ENCODE peak calls at places on chromosomes 3 and 15, in six cellular contexts. One of them, this sample, is unnamed.

GRCh38 chr3:13300546-13301294 is 119.4 kb downstream of the NUP210 start:
- DNase-seq in epithelial cell of prostate: no peak
- DNase-seq in stimulated activated CD4-positive, alpha-beta T cell treated with anti-CD3 and anti-CD28 coated beads, Interleukin-2, amount 100 ng/mL, for 48 hours: no peak
- DNase-seq in ACHN: no peak
- DNase-seq in nucleus accumbens: no peak
- DNase-seq in right cardiac atrium: no peak
- DNase-seq in this sample: no peak

GRCh38 chr3:72887723-72888545 is at the start of gene GXYLT2:
- DNase-seq in epithelial cell of prostate: no peak
- DNase-seq in stimulated activated CD4-positive, alpha-beta T cell treated with anti-CD3 and anti-CD28 coated beads, Interleukin-2, amount 100 ng/mL, for 48 hours: peak; percentile 11
- DNase-seq in ACHN: peak; percentile 58
- DNase-seq in nucleus accumbens: no peak
- DNase-seq in right cardiac atrium: peak; percentile 76
- DNase-seq in this sample: peak; percentile 76

GRCh38 chr3:71130516-71131384 is 452.8 kb downstream of the FOXP1 start:
- DNase-seq in epithelial cell of prostate: no peak
- DNase-seq in stimulated activated CD4-positive, alpha-beta T cell treated with anti-CD3 and anti-CD28 coated beads, Interleukin-2, amount 100 ng/mL, for 48 hours: no peak
- DNase-seq in ACHN: peak; percentile 66
- DNase-seq in nucleus accumbens: no peak
- DNase-seq in right cardiac atrium: peak; percentile 36
- DNase-seq in this sample: peak; percentile 53

GRCh38 chr3:59245879-59246501 is 196.2 kb upstream of the CFAP20DC start:
- DNase-seq in epithelial cell of prostate: no peak
- DNase-seq in stimulated activated CD4-positive, alpha-beta T cell treated with anti-CD3 and anti-CD28 coated beads, Interleukin-2, amount 100 ng/mL, for 48 hours: no peak
- DNase-seq in ACHN: no peak
- DNase-seq in nucleus accumbens: no peak
- DNase-seq in right cardiac atrium: no peak
- DNase-seq in this sample: no peak

GRCh38 chr15:65937046-65937445 is 67.8 kb downstream of the RAB11A start:
- DNase-seq in epithelial cell of prostate: no peak
- DNase-seq in stimulated activated CD4-positive, alpha-beta T cell treated with anti-CD3 and anti-CD28 coated beads, Interleukin-2, amount 100 ng/mL, for 48 hours: no peak
- DNase-seq in ACHN: no peak
- DNase-seq in nucleus accumbens: no peak
- DNase-seq in right cardiac atrium: no peak
- DNase-seq in this sample: no peak

GRCh38 chr15:57327985-57328471 is 48.3 kb upstream of the CGNL1 start:
- DNase-seq in epithelial cell of prostate: no peak
- DNase-seq in stimulated activated CD4-positive, alpha-beta T cell treated with anti-CD3 and anti-CD28 coated beads, Interleukin-2, amount 100 ng/mL, for 48 hours: no peak
- DNase-seq in ACHN: peak; percentile 91
- DNase-seq in nucleus accumbens: no peak
- DNase-seq in right cardiac atrium: peak; percentile 41
- DNase-seq in this sample: peak; percentile 63

GRCh38 chr3:130692455-130692854 is 54.2 kb downstream of the PIK3R4 start:
- DNase-seq in epithelial cell of prostate: peak; percentile 58
- DNase-seq in stimulated activated CD4-positive, alpha-beta T cell treated with anti-CD3 and anti-CD28 coated beads, Interleukin-2, amount 100 ng/mL, for 48 hours: no peak
- DNase-seq in ACHN: no peak
- DNase-seq in nucleus accumbens: no peak
- DNase-seq in right cardiac atrium: no peak
- DNase-seq in this sample: no peak

GRCh38 chr3:127084401-127084990 is 101.6 kb downstream of the PLXNA1 start:
- DNase-seq in epithelial cell of prostate: no peak
- DNase-seq in stimulated activated CD4-positive, alpha-beta T cell treated with anti-CD3 and anti-CD28 coated beads, Interleukin-2, amount 100 ng/mL, for 48 hours: no peak
- DNase-seq in ACHN: no peak
- DNase-seq in nucleus accumbens: no peak
- DNase-seq in right cardiac atrium: no peak
- DNase-seq in this sample: no peak

GRCh38 chr3:106333911-106334618 is 465.3 kb upstream of the CBLB start:
- DNase-seq in epithelial cell of prostate: peak; percentile 89
- DNase-seq in stimulated activated CD4-positive, alpha-beta T cell treated with anti-CD3 and anti-CD28 coated beads, Interleukin-2, amount 100 ng/mL, for 48 hours: no peak
- DNase-seq in ACHN: peak; percentile 57
- DNase-seq in nucleus accumbens: no peak
- DNase-seq in right cardiac atrium: no peak
- DNase-seq in this sample: no peak

GRCh38 chr3:165464736-165465135 is 268.6 kb upstream of the SLITRK3 start:
- DNase-seq in epithelial cell of prostate: no peak
- DNase-seq in stimulated activated CD4-positive, alpha-beta T cell treated with anti-CD3 and anti-CD28 coated beads, Interleukin-2, amount 100 ng/mL, for 48 hours: no peak
- DNase-seq in ACHN: no peak
- DNase-seq in nucleus accumbens: no peak
- DNase-seq in right cardiac atrium: no peak
- DNase-seq in this sample: no peak

GRCh38 chr3:14646589-14647413 is 4.8 kb upstream of the CCDC174 start:
- DNase-seq in epithelial cell of prostate: no peak
- DNase-seq in stimulated activated CD4-positive, alpha-beta T cell treated with anti-CD3 and anti-CD28 coated beads, Interleukin-2, amount 100 ng/mL, for 48 hours: no peak
- DNase-seq in ACHN: no peak
- DNase-seq in nucleus accumbens: no peak
- DNase-seq in right cardiac atrium: no peak
- DNase-seq in this sample: no peak

GRCh38 chr3:156300929-156301806 is 180.8 kb downstream of the KCNAB1 start:
- DNase-seq in epithelial cell of prostate: no peak
- DNase-seq in stimulated activated CD4-positive, alpha-beta T cell treated with anti-CD3 and anti-CD28 coated beads, Interleukin-2, amount 100 ng/mL, for 48 hours: no peak
- DNase-seq in ACHN: no peak
- DNase-seq in nucleus accumbens: no peak
- DNase-seq in right cardiac atrium: no peak
- DNase-seq in this sample: no peak

GRCh38 chr15:77094397-77095030 is 23.6 kb upstream of the TSPAN3 start:
- DNase-seq in epithelial cell of prostate: no peak
- DNase-seq in stimulated activated CD4-positive, alpha-beta T cell treated with anti-CD3 and anti-CD28 coated beads, Interleukin-2, amount 100 ng/mL, for 48 hours: no peak
- DNase-seq in ACHN: no peak
- DNase-seq in nucleus accumbens: no peak
- DNase-seq in right cardiac atrium: no peak
- DNase-seq in this sample: no peak

GRCh38 chr15:26996250-26996649 is 25.3 kb downstream of the GABRG3 start:
- DNase-seq in epithelial cell of prostate: no peak
- DNase-seq in stimulated activated CD4-positive, alpha-beta T cell treated with anti-CD3 and anti-CD28 coated beads, Interleukin-2, amount 100 ng/mL, for 48 hours: no peak
- DNase-seq in ACHN: no peak
- DNase-seq in nucleus accumbens: no peak
- DNase-seq in right cardiac atrium: no peak
- DNase-seq in this sample: no peak

GRCh38 chr3:2784627-2785026 is 325.5 kb downstream of the IL5RA start:
- DNase-seq in epithelial cell of prostate: no peak
- DNase-seq in stimulated activated CD4-positive, alpha-beta T cell treated with anti-CD3 and anti-CD28 coated beads, Interleukin-2, amount 100 ng/mL, for 48 hours: no peak
- DNase-seq in ACHN: no peak
- DNase-seq in nucleus accumbens: no peak
- DNase-seq in right cardiac atrium: no peak
- DNase-seq in this sample: no peak

GRCh38 chr3:136731274-136731884 is 20.8 kb downstream of the STAG1 start:
- DNase-seq in epithelial cell of prostate: no peak
- DNase-seq in stimulated activated CD4-positive, alpha-beta T cell treated with anti-CD3 and anti-CD28 coated beads, Interleukin-2, amount 100 ng/mL, for 48 hours: no peak
- DNase-seq in ACHN: peak; percentile 6
- DNase-seq in nucleus accumbens: no peak
- DNase-seq in right cardiac atrium: no peak
- DNase-seq in this sample: no peak

GRCh38 chr3:143120716-143121239 is 1.2 kb downstream of the CHST2 start:
- DNase-seq in epithelial cell of prostate: no peak
- DNase-seq in stimulated activated CD4-positive, alpha-beta T cell treated with anti-CD3 and anti-CD28 coated beads, Interleukin-2, amount 100 ng/mL, for 48 hours: peak; percentile 21
- DNase-seq in ACHN: no peak
- DNase-seq in nucleus accumbens: no peak
- DNase-seq in right cardiac atrium: peak; percentile 31
- DNase-seq in this sample: peak; percentile 14

GRCh38 chr3:127959873-127960272 is 44.8 kb downstream of the KBTBD12 start:
- DNase-seq in epithelial cell of prostate: no peak
- DNase-seq in stimulated activated CD4-positive, alpha-beta T cell treated with anti-CD3 and anti-CD28 coated beads, Interleukin-2, amount 100 ng/mL, for 48 hours: no peak
- DNase-seq in ACHN: peak; percentile 42
- DNase-seq in nucleus accumbens: no peak
- DNase-seq in right cardiac atrium: no peak
- DNase-seq in this sample: no peak

GRCh38 chr3:129112308-129113052 is 9.1 kb downstream of the RAB43 start:
- DNase-seq in epithelial cell of prostate: no peak
- DNase-seq in stimulated activated CD4-positive, alpha-beta T cell treated with anti-CD3 and anti-CD28 coated beads, Interleukin-2, amount 100 ng/mL, for 48 hours: no peak
- DNase-seq in ACHN: peak; percentile 62
- DNase-seq in nucleus accumbens: no peak
- DNase-seq in right cardiac atrium: no peak
- DNase-seq in this sample: no peak

GRCh38 chr3:114450008-114450596 is 156.3 kb downstream of the TIGIT start:
- DNase-seq in epithelial cell of prostate: no peak
- DNase-seq in stimulated activated CD4-positive, alpha-beta T cell treated with anti-CD3 and anti-CD28 coated beads, Interleukin-2, amount 100 ng/mL, for 48 hours: no peak
- DNase-seq in ACHN: no peak
- DNase-seq in nucleus accumbens: no peak
- DNase-seq in right cardiac atrium: no peak
- DNase-seq in this sample: no peak

GRCh38 chr3:194323785-194324735 is 27.1 kb downstream of the CPN2 start:
- DNase-seq in epithelial cell of prostate: peak; percentile 68
- DNase-seq in stimulated activated CD4-positive, alpha-beta T cell treated with anti-CD3 and anti-CD28 coated beads, Interleukin-2, amount 100 ng/mL, for 48 hours: no peak
- DNase-seq in ACHN: peak; percentile 41
- DNase-seq in nucleus accumbens: no peak
- DNase-seq in right cardiac atrium: peak; percentile 85
- DNase-seq in this sample: peak; percentile 82

GRCh38 chr15:48823237-48823636 is 12.4 kb upstream of the CEP152 start:
- DNase-seq in epithelial cell of prostate: no peak
- DNase-seq in stimulated activated CD4-positive, alpha-beta T cell treated with anti-CD3 and anti-CD28 coated beads, Interleukin-2, amount 100 ng/mL, for 48 hours: no peak
- DNase-seq in ACHN: no peak
- DNase-seq in nucleus accumbens: no peak
- DNase-seq in right cardiac atrium: no peak
- DNase-seq in this sample: no peak

GRCh38 chr3:150930839-150931238 is 25.6 kb upstream of the MINDY4B start:
- DNase-seq in epithelial cell of prostate: no peak
- DNase-seq in stimulated activated CD4-positive, alpha-beta T cell treated with anti-CD3 and anti-CD28 coated beads, Interleukin-2, amount 100 ng/mL, for 48 hours: no peak
- DNase-seq in ACHN: no peak
- DNase-seq in nucleus accumbens: no peak
- DNase-seq in right cardiac atrium: no peak
- DNase-seq in this sample: no peak

GRCh38 chr3:56320907-56321306 is 147.4 kb downstream of the ERC2 start:
- DNase-seq in epithelial cell of prostate: no peak
- DNase-seq in stimulated activated CD4-positive, alpha-beta T cell treated with anti-CD3 and anti-CD28 coated beads, Interleukin-2, amount 100 ng/mL, for 48 hours: no peak
- DNase-seq in ACHN: no peak
- DNase-seq in nucleus accumbens: no peak
- DNase-seq in right cardiac atrium: no peak
- DNase-seq in this sample: no peak

GRCh38 chr3:134627831-134628230 is 23.0 kb downstream of the KY start:
- DNase-seq in epithelial cell of prostate: peak; percentile 43
- DNase-seq in stimulated activated CD4-positive, alpha-beta T cell treated with anti-CD3 and anti-CD28 coated beads, Interleukin-2, amount 100 ng/mL, for 48 hours: no peak
- DNase-seq in ACHN: no peak
- DNase-seq in nucleus accumbens: no peak
- DNase-seq in right cardiac atrium: no peak
- DNase-seq in this sample: no peak

GRCh38 chr3:72976182-72976825 is 20.3 kb upstream of the PPP4R2 start:
- DNase-seq in epithelial cell of prostate: no peak
- DNase-seq in stimulated activated CD4-positive, alpha-beta T cell treated with anti-CD3 and anti-CD28 coated beads, Interleukin-2, amount 100 ng/mL, for 48 hours: no peak
- DNase-seq in ACHN: no peak
- DNase-seq in nucleus accumbens: no peak
- DNase-seq in right cardiac atrium: no peak
- DNase-seq in this sample: no peak

GRCh38 chr3:84601303-84601702 is 357.5 kb upstream of the CADM2 start:
- DNase-seq in epithelial cell of prostate: no peak
- DNase-seq in stimulated activated CD4-positive, alpha-beta T cell treated with anti-CD3 and anti-CD28 coated beads, Interleukin-2, amount 100 ng/mL, for 48 hours: no peak
- DNase-seq in ACHN: no peak
- DNase-seq in nucleus accumbens: no peak
- DNase-seq in right cardiac atrium: no peak
- DNase-seq in this sample: no peak

GRCh38 chr3:181561605-181562031 is 150.1 kb upstream of the SOX2 start:
- DNase-seq in epithelial cell of prostate: no peak
- DNase-seq in stimulated activated CD4-positive, alpha-beta T cell treated with anti-CD3 and anti-CD28 coated beads, Interleukin-2, amount 100 ng/mL, for 48 hours: no peak
- DNase-seq in ACHN: no peak
- DNase-seq in nucleus accumbens: no peak
- DNase-seq in right cardiac atrium: no peak
- DNase-seq in this sample: no peak

GRCh38 chr3:156474560-156475389 is 80.1 kb downstream of the SSR3 start:
- DNase-seq in epithelial cell of prostate: no peak
- DNase-seq in stimulated activated CD4-positive, alpha-beta T cell treated with anti-CD3 and anti-CD28 coated beads, Interleukin-2, amount 100 ng/mL, for 48 hours: no peak
- DNase-seq in ACHN: no peak
- DNase-seq in nucleus accumbens: no peak
- DNase-seq in right cardiac atrium: no peak
- DNase-seq in this sample: no peak

GRCh38 chr3:159616234-159616825 is 372.3 kb upstream of the IL12A start:
- DNase-seq in epithelial cell of prostate: no peak
- DNase-seq in stimulated activated CD4-positive, alpha-beta T cell treated with anti-CD3 and anti-CD28 coated beads, Interleukin-2, amount 100 ng/mL, for 48 hours: no peak
- DNase-seq in ACHN: peak; percentile 62
- DNase-seq in nucleus accumbens: no peak
- DNase-seq in right cardiac atrium: peak; percentile 24
- DNase-seq in this sample: peak; percentile 7

GRCh38 chr15:46879067-46879770 is 838.1 kb upstream of the SEMA6D start:
- DNase-seq in epithelial cell of prostate: no peak
- DNase-seq in stimulated activated CD4-positive, alpha-beta T cell treated with anti-CD3 and anti-CD28 coated beads, Interleukin-2, amount 100 ng/mL, for 48 hours: no peak
- DNase-seq in ACHN: no peak
- DNase-seq in nucleus accumbens: no peak
- DNase-seq in right cardiac atrium: no peak
- DNase-seq in this sample: no peak

GRCh38 chr15:35182841-35183479 is 97.9 kb upstream of the NANOGP8 start:
- DNase-seq in epithelial cell of prostate: no peak
- DNase-seq in stimulated activated CD4-positive, alpha-beta T cell treated with anti-CD3 and anti-CD28 coated beads, Interleukin-2, amount 100 ng/mL, for 48 hours: no peak
- DNase-seq in ACHN: no peak
- DNase-seq in nucleus accumbens: no peak
- DNase-seq in right cardiac atrium: no peak
- DNase-seq in this sample: no peak

GRCh38 chr3:87856126-87856525 is 202.7 kb downstream of the CGGBP1 start:
- DNase-seq in epithelial cell of prostate: no peak
- DNase-seq in stimulated activated CD4-positive, alpha-beta T cell treated with anti-CD3 and anti-CD28 coated beads, Interleukin-2, amount 100 ng/mL, for 48 hours: no peak
- DNase-seq in ACHN: peak; percentile 5
- DNase-seq in nucleus accumbens: no peak
- DNase-seq in right cardiac atrium: no peak
- DNase-seq in this sample: no peak

GRCh38 chr3:114319453-114319852 is 25.6 kb downstream of the TIGIT start:
- DNase-seq in epithelial cell of prostate: peak; percentile 75
- DNase-seq in stimulated activated CD4-positive, alpha-beta T cell treated with anti-CD3 and anti-CD28 coated beads, Interleukin-2, amount 100 ng/mL, for 48 hours: no peak
- DNase-seq in ACHN: no peak
- DNase-seq in nucleus accumbens: no peak
- DNase-seq in right cardiac atrium: no peak
- DNase-seq in this sample: no peak

GRCh38 chr3:123951522-123952447 is 9.2 kb downstream of the CCDC14 start:
- DNase-seq in epithelial cell of prostate: no peak
- DNase-seq in stimulated activated CD4-positive, alpha-beta T cell treated with anti-CD3 and anti-CD28 coated beads, Interleukin-2, amount 100 ng/mL, for 48 hours: no peak
- DNase-seq in ACHN: no peak
- DNase-seq in nucleus accumbens: no peak
- DNase-seq in right cardiac atrium: no peak
- DNase-seq in this sample: no peak

GRCh38 chr3:193872265-193872753 is 263.6 kb upstream of the HES1 start:
- DNase-seq in epithelial cell of prostate: peak; percentile 98
- DNase-seq in stimulated activated CD4-positive, alpha-beta T cell treated with anti-CD3 and anti-CD28 coated beads, Interleukin-2, amount 100 ng/mL, for 48 hours: no peak
- DNase-seq in ACHN: peak; percentile 90
- DNase-seq in nucleus accumbens: no peak
- DNase-seq in right cardiac atrium: no peak
- DNase-seq in this sample: no peak

GRCh38 chr3:10918011-10918410 is 74.5 kb upstream of the SLC6A1 start:
- DNase-seq in epithelial cell of prostate: no peak
- DNase-seq in stimulated activated CD4-positive, alpha-beta T cell treated with anti-CD3 and anti-CD28 coated beads, Interleukin-2, amount 100 ng/mL, for 48 hours: no peak
- DNase-seq in ACHN: no peak
- DNase-seq in nucleus accumbens: no peak
- DNase-seq in right cardiac atrium: no peak
- DNase-seq in this sample: no peak

GRCh38 chr15:72013703-72014102 is 104.2 kb downstream of the MYO9A start:
- DNase-seq in epithelial cell of prostate: no peak
- DNase-seq in stimulated activated CD4-positive, alpha-beta T cell treated with anti-CD3 and anti-CD28 coated beads, Interleukin-2, amount 100 ng/mL, for 48 hours: no peak
- DNase-seq in ACHN: no peak
- DNase-seq in nucleus accumbens: no peak
- DNase-seq in right cardiac atrium: no peak
- DNase-seq in this sample: no peak

GRCh38 chr15:65862682-65863081 is 6.6 kb upstream of the RAB11A start:
- DNase-seq in epithelial cell of prostate: no peak
- DNase-seq in stimulated activated CD4-positive, alpha-beta T cell treated with anti-CD3 and anti-CD28 coated beads, Interleukin-2, amount 100 ng/mL, for 48 hours: peak; percentile 56
- DNase-seq in ACHN: peak; percentile 86
- DNase-seq in nucleus accumbens: no peak
- DNase-seq in right cardiac atrium: peak; percentile 20
- DNase-seq in this sample: peak; percentile 77

This sample was measured in adrenal gland.